ENCODE peak calls at places on chromosomes 1 and 21, in seven cellular contexts. E is skeletal muscle cell; L is CD8-positive, alpha-beta memory T cell; W is GM23248; M is tibial artery; N is breast epithelium; Z is cardiac muscle cell. Y is an unnamed sample.

GRCh38 chr1:237219751-237220150 is 177.8 kb downstream of the RYR2 start:
- DNase-seq in L (no peak), Z (no peak), N (no peak), M (no peak), E (no peak), W (no peak), Y (no peak)

GRCh38 chr1:24364975-24365678 is 46.0 kb downstream of the GRHL3 start:
- DNase-seq in M (peak), L (no peak), N (no peak), E (peak), Z (no peak), W (peak), Y (peak)

GRCh38 chr1:53265581-53265980 is 27.3 kb upstream of the MAGOH start:
- DNase-seq in M (no peak), N (no peak), L (no peak), Z (no peak), W (peak), E (no peak), Y (no peak)

GRCh38 chr1:204376919-204377799 is 17.4 kb upstream of the PLEKHA6 start:
- DNase-seq in W (no peak), M (no peak), N (no peak), E (no peak), L (no peak), Z (no peak), Y (no peak)

GRCh38 chr1:110309139-110309538 is 30.0 kb upstream of the RBM15 start:
- DNase-seq in W (peak), E (no peak), N (no peak), Z (peak), M (no peak), L (no peak), Y (no peak)

GRCh38 chr1:206672011-206672688 is 12.6 kb upstream of the MAPKAPK2 start:
- DNase-seq in M (no peak), L (no peak), W (no peak), E (no peak), N (no peak), Z (no peak), Y (no peak)

GRCh38 chr1:156709743-156710489 is 4.5 kb upstream of the CRABP2 start:
- DNase-seq in W (peak), N (peak), Z (no peak), M (peak), L (no peak), E (no peak), Y (no peak)

GRCh38 chr1:151062738-151063371 is 2.7 kb downstream of the MLLT11 start:
- DNase-seq in M (no peak), Z (no peak), N (no peak), W (peak), E (no peak), L (no peak), Y (no peak)

GRCh38 chr1:11567244-11568065 is 86.8 kb downstream of the FBXO2 start:
- DNase-seq in E (no peak), W (no peak), L (no peak), M (no peak), Z (no peak), N (no peak), Y (no peak)

GRCh38 chr1:31198591-31198990 is 41.1 kb downstream of the NKAIN1 start:
- DNase-seq in E (no peak), L (no peak), N (no peak), Z (no peak), W (no peak), M (no peak), Y (no peak)

GRCh38 chr1:56506951-56507437 is 72.4 kb downstream of the PLPP3 start:
- DNase-seq in L (no peak), Z (no peak), W (no peak), N (no peak), M (no peak), E (no peak), Y (no peak)

GRCh38 chr21:34916446-34916845 is 132.7 kb downstream of the RUNX1 start:
- DNase-seq in L (no peak), N (no peak), Z (no peak), M (no peak), W (peak), E (no peak), Y (no peak)

GRCh38 chr1:7884757-7885156 is 31.9 kb upstream of the UTS2 start:
- DNase-seq in L (no peak), N (no peak), M (no peak), E (no peak), Z (no peak), W (no peak), Y (no peak)

GRCh38 chr1:162250004-162250730 is 126.5 kb downstream of the SPATA46 start:
- DNase-seq in N (no peak), M (no peak), Z (no peak), E (no peak), L (no peak), W (no peak), Y (no peak)

GRCh38 chr1:224348137-224348536 is 8.5 kb upstream of the CNIH4 start:
- DNase-seq in Z (no peak), N (no peak), M (no peak), E (no peak), W (no peak), L (no peak), Y (no peak)

GRCh38 chr1:101379939-101380338 is 143.1 kb downstream of the S1PR1 start:
- DNase-seq in M (no peak), L (no peak), W (no peak), Z (no peak), E (no peak), N (no peak), Y (no peak)

GRCh38 chr1:27581823-27582243 is 22.1 kb downstream of the AHDC1 start:
- DNase-seq in E (no peak), W (no peak), M (peak), Z (no peak), N (no peak), L (no peak), Y (no peak)

GRCh38 chr1:209884249-209884648 is 53.8 kb upstream of the SYT14 start:
- DNase-seq in L (no peak), W (peak), M (no peak), Z (no peak), E (no peak), N (no peak), Y (no peak)

GRCh38 chr1:63817152-63817667 is 43.4 kb downstream of the ROR1 start:
- DNase-seq in Z (peak), E (no peak), M (no peak), W (peak), L (no peak), N (no peak), Y (no peak)

GRCh38 chr1:236502972-236503639 is 20.7 kb upstream of the LGALS8 start:
- DNase-seq in Z (peak), E (no peak), L (no peak), W (peak), N (no peak), M (peak), Y (no peak)

GRCh38 chr1:50251592-50252165 is 143.0 kb downstream of the ELAVL4 start:
- DNase-seq in L (no peak), N (no peak), W (peak), Z (no peak), M (no peak), E (no peak), Y (no peak)

GRCh38 chr1:104468282-104468681 is 718.6 kb downstream of the AMY1C start:
- DNase-seq in N (no peak), Z (no peak), W (no peak), M (no peak), E (no peak), L (no peak), Y (no peak)

GRCh38 chr1:19640363-19641316 is 3.5 kb upstream of the NBL1 start:
- DNase-seq in N (peak), Z (no peak), M (no peak), W (peak), E (no peak), L (no peak), Y (no peak)

GRCh38 chr1:13623021-13623637 is 39.5 kb downstream of the PDPN start:
- DNase-seq in L (no peak), W (no peak), E (no peak), Z (no peak), M (no peak), N (no peak), Y (no peak)

GRCh38 chr1:151060241-151061011 is at the start of gene MLLT11:
- DNase-seq in M (no peak), L (no peak), W (peak), Z (peak), N (no peak), E (no peak), Y (no peak)

GRCh38 chr1:23369335-23370013 is at the start of gene ZNF436:
- DNase-seq in Z (peak), L (no peak), W (peak), N (peak), E (peak), M (peak), Y (no peak)

DNA sequence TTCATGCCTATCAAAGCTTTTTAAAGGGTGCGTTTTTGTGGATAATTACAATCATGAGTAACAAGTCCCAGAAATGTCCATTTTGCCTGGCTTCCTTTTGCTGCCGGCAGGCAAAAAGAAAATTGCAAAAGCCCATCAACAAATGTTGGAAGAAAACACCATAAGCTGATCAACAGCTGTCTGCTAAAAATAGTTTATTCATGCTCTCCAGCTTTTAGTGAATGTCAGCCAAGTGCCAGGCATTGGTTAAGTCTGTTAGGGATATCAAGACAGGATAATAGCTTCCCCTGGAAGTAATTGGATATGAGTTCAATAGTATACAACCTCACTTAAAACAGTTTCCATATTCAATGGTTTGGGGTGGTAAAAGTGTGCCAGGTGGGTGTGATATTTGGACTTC is 13.6 kb upstream of the AGMAT start:
- DNase-seq in N (no peak), L (no peak), Z (no peak), M (no peak), E (no peak), W (no peak), Y (no peak)
- H3K4me3 ChIP-seq in N (no peak), L (no peak), Z (no peak), M (no peak), E (no peak), W (no peak), Y (no peak)

GRCh38 chr1:240402318-240402717 is 209.6 kb downstream of the GREM2 start:
- DNase-seq in Z (no peak), N (no peak), W (peak), E (no peak), M (no peak), L (no peak), Y (no peak)

GRCh38 chr1:240404286-240404685 is 207.7 kb downstream of the GREM2 start:
- DNase-seq in L (no peak), E (no peak), W (peak), Z (no peak), N (no peak), M (no peak), Y (no peak)

GRCh38 chr1:240407407-240407806 is 204.5 kb downstream of the GREM2 start:
- DNase-seq in Z (no peak), E (no peak), L (no peak), N (no peak), M (no peak), W (no peak), Y (no peak)

GRCh38 chr1:240409615-240410014 is 202.3 kb downstream of the GREM2 start:
- DNase-seq in Z (no peak), N (no peak), W (no peak), L (no peak), E (no peak), M (no peak), Y (no peak)

GRCh38 chr1:240405751-240406150 is 206.2 kb downstream of the GREM2 start:
- DNase-seq in W (no peak), Z (no peak), L (no peak), N (no peak), E (no peak), M (no peak), Y (no peak)
- H3K4me3 ChIP-seq in W (no peak), Z (no peak), L (no peak), N (no peak), E (no peak), M (no peak), Y (no peak)

GRCh38 chr1:197343663-197344273 is 75.7 kb downstream of the CRB1 start:
- DNase-seq in N (no peak), E (no peak), Z (peak), L (no peak), W (no peak), M (no peak), Y (no peak)
- H3K4me3 ChIP-seq in N (no peak), E (no peak), Z (no peak), L (no peak), W (no peak), M (no peak), Y (no peak)

DNA sequence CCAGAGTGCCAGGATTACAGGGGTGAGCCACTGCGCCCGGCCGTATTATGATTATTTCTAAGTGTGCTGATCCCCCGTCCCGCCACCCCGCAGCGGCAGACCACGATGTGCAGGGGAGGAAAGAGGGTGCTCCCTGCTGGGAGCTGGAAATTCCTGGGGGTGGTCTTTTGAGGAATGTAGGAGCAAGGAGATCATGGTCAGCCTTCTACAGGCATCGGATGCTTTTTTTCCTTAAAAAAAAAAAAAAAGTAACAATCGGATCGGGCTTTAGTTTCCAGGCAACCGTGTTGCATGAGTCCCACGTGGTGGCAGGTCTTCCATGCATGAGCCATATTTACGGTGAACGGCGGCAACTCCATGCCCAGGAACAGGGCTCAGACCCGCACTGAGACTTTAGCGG is 74.2 kb upstream of the COX20 start:
- DNase-seq in W (peak), E (no peak), Z (no peak), N (no peak), L (no peak), M (no peak), Y (no peak)
- H3K4me3 ChIP-seq in W (no peak), E (no peak), Z (no peak), N (no peak), L (no peak), M (no peak), Y (no peak)